ENCODE peak calls at places on chromosomes 3 and 15, in four cellular contexts. One of them, this sample, is unnamed.

GRCh38 chr3:110478377-110479054 is 593.1 kb upstream of the NECTIN3 start:
- DNase-seq in NCI-H524 treated with DMSO at 0.1 percent for 48 hours: no peak
- DNase-seq in activated CD8-positive, alpha-beta T cell treated with anti-CD3 and anti-CD28 coated beads for 36 hours: no peak
- DNase-seq in Peyer's patch: no peak
- DNase-seq in this sample: no peak

GRCh38 chr3:72161870-72162617 is 377.1 kb upstream of the PROK2 start:
- DNase-seq in NCI-H524 treated with DMSO at 0.1 percent for 48 hours: peak
- DNase-seq in activated CD8-positive, alpha-beta T cell treated with anti-CD3 and anti-CD28 coated beads for 36 hours: no peak
- DNase-seq in Peyer's patch: no peak
- DNase-seq in this sample: peak

GRCh38 chr3:58222161-58222724 is 11.5 kb upstream of the DNASE1L3 start:
- DNase-seq in NCI-H524 treated with DMSO at 0.1 percent for 48 hours: no peak
- DNase-seq in activated CD8-positive, alpha-beta T cell treated with anti-CD3 and anti-CD28 coated beads for 36 hours: no peak
- DNase-seq in Peyer's patch: no peak
- DNase-seq in this sample: no peak

GRCh38 chr3:14890470-14890869 is 56.9 kb upstream of the NR2C2 start:
- DNase-seq in NCI-H524 treated with DMSO at 0.1 percent for 48 hours: no peak
- DNase-seq in activated CD8-positive, alpha-beta T cell treated with anti-CD3 and anti-CD28 coated beads for 36 hours: no peak
- DNase-seq in Peyer's patch: no peak
- DNase-seq in this sample: no peak

GRCh38 chr3:175818811-175819464 is 959.8 kb downstream of the NAALADL2 start:
- DNase-seq in NCI-H524 treated with DMSO at 0.1 percent for 48 hours: no peak
- DNase-seq in activated CD8-positive, alpha-beta T cell treated with anti-CD3 and anti-CD28 coated beads for 36 hours: no peak
- DNase-seq in Peyer's patch: no peak
- DNase-seq in this sample: no peak

GRCh38 chr3:126076140-126076539 is 7.8 kb downstream of the SLC41A3 start:
- DNase-seq in NCI-H524 treated with DMSO at 0.1 percent for 48 hours: no peak
- DNase-seq in activated CD8-positive, alpha-beta T cell treated with anti-CD3 and anti-CD28 coated beads for 36 hours: no peak
- DNase-seq in Peyer's patch: no peak
- DNase-seq in this sample: no peak

GRCh38 chr15:90101130-90101968 is 919 bp downstream of the IDH2 start:
- DNase-seq in NCI-H524 treated with DMSO at 0.1 percent for 48 hours: peak
- DNase-seq in activated CD8-positive, alpha-beta T cell treated with anti-CD3 and anti-CD28 coated beads for 36 hours: peak
- DNase-seq in Peyer's patch: peak
- DNase-seq in this sample: peak

GRCh38 chr3:25662921-25663320 is 1.8 kb downstream of the TOP2B start:
- DNase-seq in NCI-H524 treated with DMSO at 0.1 percent for 48 hours: no peak
- DNase-seq in activated CD8-positive, alpha-beta T cell treated with anti-CD3 and anti-CD28 coated beads for 36 hours: no peak
- DNase-seq in Peyer's patch: no peak
- DNase-seq in this sample: no peak

GRCh38 chr15:41577863-41578735 is 19.1 kb downstream of the TYRO3 start:
- DNase-seq in NCI-H524 treated with DMSO at 0.1 percent for 48 hours: no peak
- DNase-seq in activated CD8-positive, alpha-beta T cell treated with anti-CD3 and anti-CD28 coated beads for 36 hours: no peak
- DNase-seq in Peyer's patch: no peak
- DNase-seq in this sample: peak

GRCh38 chr3:165529451-165529850 is 307.8 kb downstream of the BCHE start:
- DNase-seq in NCI-H524 treated with DMSO at 0.1 percent for 48 hours: no peak
- DNase-seq in activated CD8-positive, alpha-beta T cell treated with anti-CD3 and anti-CD28 coated beads for 36 hours: no peak
- DNase-seq in Peyer's patch: no peak
- DNase-seq in this sample: no peak

GRCh38 chr3:111676177-111677021 is 81.3 kb upstream of the ZBED2 start:
- DNase-seq in NCI-H524 treated with DMSO at 0.1 percent for 48 hours: peak
- DNase-seq in activated CD8-positive, alpha-beta T cell treated with anti-CD3 and anti-CD28 coated beads for 36 hours: peak
- DNase-seq in Peyer's patch: no peak
- DNase-seq in this sample: no peak

GRCh38 chr3:190849607-190850006 is 12.9 kb downstream of the GMNC start:
- DNase-seq in NCI-H524 treated with DMSO at 0.1 percent for 48 hours: no peak
- DNase-seq in activated CD8-positive, alpha-beta T cell treated with anti-CD3 and anti-CD28 coated beads for 36 hours: no peak
- DNase-seq in Peyer's patch: no peak
- DNase-seq in this sample: no peak

GRCh38 chr3:156175570-156175969 is 55.2 kb downstream of the KCNAB1 start:
- DNase-seq in NCI-H524 treated with DMSO at 0.1 percent for 48 hours: no peak
- DNase-seq in activated CD8-positive, alpha-beta T cell treated with anti-CD3 and anti-CD28 coated beads for 36 hours: no peak
- DNase-seq in Peyer's patch: no peak
- DNase-seq in this sample: no peak

GRCh38 chr3:58200846-58201355 is 9.9 kb downstream of the DNASE1L3 start:
- DNase-seq in NCI-H524 treated with DMSO at 0.1 percent for 48 hours: no peak
- DNase-seq in activated CD8-positive, alpha-beta T cell treated with anti-CD3 and anti-CD28 coated beads for 36 hours: no peak
- DNase-seq in Peyer's patch: no peak
- DNase-seq in this sample: no peak

GRCh38 chr15:62391565-62392262 is 226.6 kb upstream of the C2CD4B start:
- DNase-seq in NCI-H524 treated with DMSO at 0.1 percent for 48 hours: no peak
- DNase-seq in activated CD8-positive, alpha-beta T cell treated with anti-CD3 and anti-CD28 coated beads for 36 hours: peak
- DNase-seq in Peyer's patch: no peak
- DNase-seq in this sample: peak

GRCh38 chr3:127849368-127849767 is 27.1 kb upstream of the MGLL start:
- DNase-seq in NCI-H524 treated with DMSO at 0.1 percent for 48 hours: peak
- DNase-seq in activated CD8-positive, alpha-beta T cell treated with anti-CD3 and anti-CD28 coated beads for 36 hours: no peak
- DNase-seq in Peyer's patch: no peak
- DNase-seq in this sample: peak

GRCh38 chr3:40524571-40525285 is at the start of gene ZNF621:
- DNase-seq in NCI-H524 treated with DMSO at 0.1 percent for 48 hours: peak
- DNase-seq in activated CD8-positive, alpha-beta T cell treated with anti-CD3 and anti-CD28 coated beads for 36 hours: peak
- DNase-seq in Peyer's patch: peak
- DNase-seq in this sample: peak

GRCh38 chr15:62119224-62119925 is 45.7 kb downstream of the C2CD4B start:
- DNase-seq in NCI-H524 treated with DMSO at 0.1 percent for 48 hours: no peak
- DNase-seq in activated CD8-positive, alpha-beta T cell treated with anti-CD3 and anti-CD28 coated beads for 36 hours: peak
- DNase-seq in Peyer's patch: no peak
- DNase-seq in this sample: no peak

GRCh38 chr3:110568246-110568645 is 503.4 kb upstream of the NECTIN3 start:
- DNase-seq in NCI-H524 treated with DMSO at 0.1 percent for 48 hours: no peak
- DNase-seq in activated CD8-positive, alpha-beta T cell treated with anti-CD3 and anti-CD28 coated beads for 36 hours: no peak
- DNase-seq in Peyer's patch: no peak
- DNase-seq in this sample: no peak

GRCh38 chr15:49697121-49697520 is 76.3 kb downstream of the DTWD1 start:
- DNase-seq in NCI-H524 treated with DMSO at 0.1 percent for 48 hours: no peak
- DNase-seq in activated CD8-positive, alpha-beta T cell treated with anti-CD3 and anti-CD28 coated beads for 36 hours: no peak
- DNase-seq in Peyer's patch: no peak
- DNase-seq in this sample: no peak

GRCh38 chr3:181052256-181052655 is 62.7 kb upstream of the DNAJC19 start:
- DNase-seq in NCI-H524 treated with DMSO at 0.1 percent for 48 hours: no peak
- DNase-seq in activated CD8-positive, alpha-beta T cell treated with anti-CD3 and anti-CD28 coated beads for 36 hours: no peak
- DNase-seq in Peyer's patch: no peak
- DNase-seq in this sample: no peak

GRCh38 chr15:48891229-48891765 is 13.4 kb downstream of the EID1 start:
- DNase-seq in NCI-H524 treated with DMSO at 0.1 percent for 48 hours: no peak
- DNase-seq in activated CD8-positive, alpha-beta T cell treated with anti-CD3 and anti-CD28 coated beads for 36 hours: no peak
- DNase-seq in Peyer's patch: no peak
- DNase-seq in this sample: no peak

GRCh38 chr15:32957219-32957618 is 237.3 kb downstream of the FMN1 start:
- DNase-seq in NCI-H524 treated with DMSO at 0.1 percent for 48 hours: no peak
- DNase-seq in activated CD8-positive, alpha-beta T cell treated with anti-CD3 and anti-CD28 coated beads for 36 hours: no peak
- DNase-seq in Peyer's patch: no peak
- DNase-seq in this sample: no peak

This sample was measured in NCI-H1417.